ENCODE peak calls at places on chromosomes 7 and 10, in seven cellular contexts. Y, P, T, Z, F, S and V are unnamed samples.

GRCh38 chr10:79434223-79434687 is 11.2 kb downstream of the ZCCHC24 start:
- DNase-seq in Z (no peak), F (peak; percentile 20), S (no peak), T (no peak), Y (peak; percentile 63), P (no peak), V (no peak)

GRCh38 chr10:86706977-86707376 is 38.7 kb downstream of the LDB3 start:
- DNase-seq in Y (no peak), F (no peak), P (no peak), S (no peak), Z (peak; percentile 15), T (no peak), V (no peak)

GRCh38 chr7:104096683-104097082 is 107.2 kb upstream of the RELN start:
- DNase-seq in S (peak; percentile 21), Z (no peak), Y (peak; percentile 18), P (peak; percentile 8), F (no peak), T (no peak), V (no peak)

GRCh38 chr7:44534501-44534900 is 6.6 kb downstream of the NPC1L1 start:
- DNase-seq in Y (no peak), P (peak; percentile 91), S (peak; percentile 43), T (peak; percentile 33), F (no peak), Z (no peak), V (no peak)

GRCh38 chr10:80493482-80494021 is 39.4 kb downstream of the TSPAN14 start:
- DNase-seq in P (no peak), F (no peak), Z (no peak), S (no peak), Y (no peak), T (no peak), V (no peak)

GRCh38 chr10:91635401-91636400 is 2.8 kb upstream of the PPP1R3C start:
- DNase-seq in S (peak; percentile 69), T (peak; percentile 65), Y (peak; percentile 81), P (peak; percentile 52), F (peak; percentile 87), Z (no peak), V (peak; percentile 75)

GRCh38 chr10:64379898-64380297 is 858.7 kb downstream of the REEP3 start:
- DNase-seq in P (no peak), Y (no peak), Z (no peak), F (no peak), S (peak; percentile 12), T (peak; percentile 18), V (no peak)

GRCh38 chr10:117457932-117458331 is 82.7 kb upstream of the PDZD8 start:
- DNase-seq in P (no peak), T (no peak), Y (no peak), S (no peak), F (peak; percentile 84), Z (no peak), V (no peak)

GRCh38 chr10:84179059-84179710 is 5.6 kb downstream of the GPR15LG start:
- DNase-seq in Y (peak; percentile 27), F (no peak), P (no peak), S (no peak), Z (no peak), T (no peak), V (no peak)

GRCh38 chr7:101488826-101489572 is 126.3 kb downstream of the COL26A1 start:
- DNase-seq in T (peak; percentile 14), Z (no peak), S (no peak), F (no peak), Y (no peak), P (no peak), V (no peak)

GRCh38 chr7:69751026-69751425 is 152.8 kb downstream of the AUTS2 start:
- DNase-seq in F (no peak), Z (no peak), P (no peak), T (no peak), Y (no peak), S (no peak), V (no peak)

GRCh38 chr10:74290703-74291102 is 139.7 kb downstream of the ADK start:
- DNase-seq in Y (peak; percentile 79), Z (no peak), F (no peak), T (no peak), S (no peak), P (no peak), V (no peak)

GRCh38 chr7:159034988-159035387 is 109.7 kb downstream of the VIPR2 start:
- DNase-seq in Z (no peak), Y (no peak), S (no peak), P (no peak), F (no peak), T (no peak), V (no peak)

GRCh38 chr7:48563334-48563733 is 361.0 kb upstream of the CDC14C start:
- DNase-seq in F (no peak), T (no peak), P (no peak), S (no peak), Y (no peak), Z (no peak), V (no peak)

GRCh38 chr10:62112325-62112724 is 156.3 kb downstream of the RTKN2 start:
- DNase-seq in Z (no peak), P (no peak), F (no peak), Y (no peak), S (no peak), T (no peak), V (no peak)

GRCh38 chr10:61832866-61833481 is 68.5 kb upstream of the ARID5B start:
- DNase-seq in Y (peak; percentile 40), F (no peak), Z (no peak), T (no peak), P (no peak), S (no peak), V (no peak)

GRCh38 chr10:103888113-103888841 is 29.7 kb downstream of the STN1 start:
- DNase-seq in T (peak; percentile 91), Z (no peak), S (peak; percentile 61), P (peak; percentile 72), F (peak; percentile 86), Y (peak; percentile 91), V (peak; percentile 69)

GRCh38 chr10:14009315-14010082 is 321.2 kb downstream of the FRMD4A start:
- DNase-seq in F (no peak), Y (peak; percentile 90), Z (no peak), T (no peak), P (no peak), S (no peak), V (no peak)

GRCh38 chr7:25579688-25580075 is 351.4 kb upstream of the NPVF start:
- DNase-seq in Z (no peak), P (no peak), F (no peak), S (no peak), T (no peak), Y (no peak), V (no peak)

GRCh38 chr10:17385066-17385465 is 69.3 kb downstream of the ST8SIA6 start:
- DNase-seq in Z (no peak), F (no peak), T (no peak), Y (no peak), S (no peak), P (no peak), V (no peak)

GRCh38 chr10:17383801-17384445 is 70.5 kb downstream of the ST8SIA6 start:
- DNase-seq in Y (no peak), Z (no peak), S (no peak), P (no peak), T (no peak), F (no peak), V (peak; percentile 9)

GRCh38 chr10:17387861-17388503 is 66.4 kb downstream of the ST8SIA6 start:
- DNase-seq in Z (no peak), S (no peak), Y (no peak), T (no peak), F (no peak), P (no peak), V (no peak)

GRCh38 chr10:17386021-17386420 is 68.4 kb downstream of the ST8SIA6 start:
- DNase-seq in Z (no peak), F (no peak), P (no peak), T (no peak), S (no peak), Y (no peak), V (no peak)

DNA sequence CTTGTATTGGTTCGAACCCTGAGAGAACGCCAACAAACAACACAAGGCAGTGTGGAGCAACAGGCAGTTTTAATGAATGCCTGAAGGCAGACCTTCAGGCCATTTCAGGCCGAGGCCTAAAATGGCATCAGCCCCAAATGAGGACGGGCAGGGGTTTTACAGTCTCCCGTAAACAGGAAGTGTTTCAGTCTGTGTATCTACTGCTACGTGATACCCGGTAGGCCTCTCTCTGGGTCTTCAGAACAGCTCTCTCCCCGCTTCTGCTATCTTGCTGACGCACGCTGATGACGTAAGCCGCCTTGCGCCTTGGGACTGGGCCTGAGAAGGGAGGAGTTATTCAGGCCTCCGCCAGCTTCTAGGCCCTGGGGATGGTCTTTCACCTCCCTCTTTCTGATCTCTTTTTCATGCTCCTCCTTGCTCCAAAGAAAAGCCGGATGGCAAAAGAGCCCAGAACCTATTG is 67.7 kb downstream of the ST8SIA6 start:
- DNase-seq in T (no peak), Z (no peak), P (no peak), Y (no peak), F (no peak), S (no peak), V (peak; percentile 33)
- TF ChIP-seq POLR2A in T (no peak), Z (no peak), P (no peak), Y (no peak), F (no peak), S (no peak), V (no peak)

GRCh38 chr10:66466622-66467021 is 459.2 kb upstream of the LRRTM3 start:
- DNase-seq in P (no peak), S (no peak), F (no peak), T (no peak), Z (no peak), Y (no peak), V (no peak)
- H3K9me3 ChIP-seq in P (no peaks in the 10 kb centered on the region), S (no peaks in the 10 kb centered on the region), F (no peaks in the 10 kb centered on the region), T (no peaks in the 10 kb centered on the region), Z (no peaks in the 10 kb centered on the region), Y (peaks cover 2% of the 10 kb centered on the region), V (no peaks in the 10 kb centered on the region)

DNA sequence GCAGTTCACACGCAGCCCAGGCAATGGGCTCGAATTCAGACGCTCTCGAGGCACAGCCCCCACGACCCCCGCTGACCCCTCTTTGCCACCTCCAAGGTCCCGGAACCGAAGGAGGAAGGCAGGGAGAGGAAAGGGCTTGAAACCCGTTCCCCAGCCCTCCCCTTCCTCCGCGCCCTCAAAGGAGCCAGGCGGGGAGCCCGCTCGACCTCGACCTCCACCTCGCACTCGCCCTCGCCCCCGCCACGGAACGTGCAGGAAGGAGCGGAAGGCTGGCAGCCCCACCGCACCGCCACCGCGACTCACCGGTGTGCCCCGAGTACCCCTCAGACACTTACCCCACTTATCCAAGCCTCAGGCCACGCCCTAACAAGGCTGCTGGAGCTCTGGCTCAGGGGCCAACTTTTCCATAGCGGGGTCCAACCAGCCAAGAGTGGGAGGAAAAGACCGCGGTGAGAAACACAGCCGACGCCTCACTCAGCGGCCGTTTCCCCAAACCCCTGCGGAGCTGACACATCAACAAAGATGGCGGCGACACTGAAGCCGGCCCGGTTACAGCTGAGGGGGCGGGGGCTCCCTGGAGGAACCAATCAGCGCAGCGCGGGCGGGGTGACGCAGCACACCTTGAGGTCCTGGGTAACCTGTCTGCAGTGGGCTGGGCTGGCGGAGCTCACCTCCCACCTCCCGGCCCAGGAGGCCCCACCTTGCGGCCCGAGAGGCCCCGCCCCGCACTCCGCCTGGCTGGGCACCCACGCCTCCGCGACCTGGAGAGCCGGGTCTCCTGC is at the start of gene CCDC186:
- DNase-seq in F (peak; percentile 92), S (peak; percentile 97), Y (peak; percentile 80), T (peak; percentile 99), P (peak; percentile 95), Z (peak; percentile 99), V (peak; percentile 96)
- TF ChIP-seq POLR2A in F (peak; percentile 73), S (peak; percentile 44), Y (peak; percentile 77), T (peak; percentile 87), P (peak; percentile 57), Z (no peak), V (no peak)

DNA sequence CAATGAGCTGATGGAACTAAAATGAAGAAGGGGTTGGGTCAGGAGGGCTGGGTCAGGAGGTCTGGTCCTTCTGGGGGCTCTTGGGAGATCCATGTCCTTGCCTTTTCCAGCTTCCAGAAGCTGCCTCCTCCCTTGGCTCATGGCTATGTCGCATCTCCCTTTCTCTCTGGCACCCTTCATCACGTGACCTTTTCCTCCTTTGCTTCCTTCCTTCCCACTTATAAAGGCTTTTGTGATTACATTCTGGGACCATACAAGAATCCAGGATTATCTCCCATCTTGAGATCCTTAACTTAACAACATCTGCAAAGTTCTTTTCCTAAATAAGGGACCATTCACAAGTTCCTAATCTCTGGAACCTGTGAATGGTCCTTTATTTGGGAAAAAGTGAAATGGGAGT is 290.2 kb downstream of the GALNT17 start:
- DNase-seq in Z (no peak), P (no peak), Y (no peak), T (no peak), F (no peak), S (no peak), V (no peak)
- H3K9me3 ChIP-seq in Z (peaks cover 15% of the 10 kb centered on the region), P (no peaks in the 10 kb centered on the region), Y (peaks cover 30% of the 10 kb centered on the region), T (no peaks in the 10 kb centered on the region), F (no peaks in the 10 kb centered on the region), S (peaks cover 3% of the 10 kb centered on the region), V (no peaks in the 10 kb centered on the region)